ENCODE peak calls at places on chromosomes 7 and 10, in nine cellular contexts. L is retina; E is stimulated activated CD4-positive, alpha-beta T cell treated with anti-CD3 and anti-CD28 coated beads, Interleukin-4, amount 100 ng/mL, for 1 hour; J is activated naive CD8-positive, alpha-beta T cell treated with anti-CD3 and anti-CD28 coated beads, Interleukin-2, amount 10 ng/mL, durations not matched to agents 7 days and 5 days; W is HTR-8/SVneo; G is lung microvascular endothelial cell; Y is left ventricle myocardium inferior; R is GM04503; M is endothelial cell. C is an unnamed sample.

GRCh38 chr10:285216-285967 is 150.1 kb downstream of the ZMYND11 start:
- DNase-seq in J (no peak), R (no peak), M (no peak), W (no peak), Y (no peak), L (no peak), E (no peak), G (no peak), C (no peak)

GRCh38 chr7:36905836-36906235 is 181.5 kb upstream of the AOAH start:
- DNase-seq in L (no peak), W (no peak), J (no peak), Y (no peak), M (no peak), R (no peak), G (no peak), E (no peak), C (no peak)

GRCh38 chr7:130961128-130961601 is 227.2 kb upstream of the KLF14 start:
- DNase-seq in M (no peak), G (peak; percentile 46), E (peak; percentile 71), J (peak; percentile 74), R (peak; percentile 83), Y (no peak), L (no peak), W (peak; percentile 47), C (no peak)

GRCh38 chr7:101913247-101913721 is 95.9 kb downstream of the CUX1 start:
- DNase-seq in L (no peak), Y (no peak), J (no peak), M (no peak), R (no peak), G (no peak), W (no peak), E (no peak), C (no peak)

GRCh38 chr10:48901152-48901705 is 38.4 kb downstream of the LRRC18 start:
- DNase-seq in E (no peak), R (no peak), L (no peak), M (no peak), W (no peak), G (no peak), J (no peak), Y (no peak), C (peak; percentile 3)

GRCh38 chr10:57809961-57810360 is 457.7 kb downstream of the IPMK start:
- DNase-seq in Y (no peak), E (no peak), J (no peak), G (no peak), M (no peak), W (no peak), R (no peak), L (no peak), C (no peak)

GRCh38 chr7:45863715-45864114 is 9.2 kb downstream of the CCDC201 start:
- DNase-seq in E (no peak), Y (no peak), R (no peak), M (peak; percentile 63), L (no peak), W (no peak), G (no peak), J (no peak), C (no peak)

GRCh38 chr10:97483526-97483925 is 14.7 kb downstream of the MMS19 start:
- DNase-seq in R (no peak), G (peak; percentile 69), E (no peak), L (no peak), M (no peak), W (no peak), J (no peak), Y (no peak), C (no peak)

GRCh38 chr10:101611506-101611905 is 23.4 kb downstream of the DPCD start:
- DNase-seq in G (no peak), E (no peak), J (peak; percentile 32), L (no peak), R (no peak), M (no peak), Y (no peak), W (no peak), C (no peak)

GRCh38 chr10:126729314-126729871 is 58.9 kb upstream of the C10orf90 start:
- DNase-seq in Y (no peak), M (no peak), G (no peak), L (no peak), R (no peak), W (no peak), J (no peak), E (no peak), C (no peak)

GRCh38 chr10:93346712-93347111 is 135.4 kb downstream of the MYOF start:
- DNase-seq in G (peak; percentile 78), Y (no peak), L (no peak), R (no peak), M (no peak), J (no peak), E (no peak), W (no peak), C (no peak)

GRCh38 chr7:70390251-70390650 is 741.7 kb upstream of the GALNT17 start:
- DNase-seq in J (no peak), L (no peak), R (no peak), Y (no peak), G (no peak), E (no peak), M (no peak), W (no peak), C (no peak)

GRCh38 chr10:96660297-96660696 is 60.0 kb downstream of the PIK3AP1 start:
- DNase-seq in G (no peak), L (no peak), Y (no peak), E (no peak), W (no peak), J (no peak), M (no peak), R (no peak), C (no peak)

GRCh38 chr10:349081-349480 is 213.8 kb downstream of the ZMYND11 start:
- DNase-seq in Y (no peak), R (no peak), E (no peak), G (no peak), M (no peak), W (no peak), L (no peak), J (no peak), C (no peak)

GRCh38 chr10:62980697-62981495 is 152.2 kb upstream of the NRBF2 start:
- DNase-seq in M (no peak), E (peak; percentile 23), Y (no peak), G (no peak), L (no peak), W (no peak), J (no peak), R (no peak), C (no peak)

GRCh38 chr7:13115157-13115772 is 427.8 kb downstream of the ARL4A start:
- DNase-seq in M (no peak), G (peak; percentile 6), E (no peak), L (no peak), J (no peak), W (peak; percentile 23), Y (no peak), R (no peak), C (no peak)

GRCh38 chr7:88109612-88110011 is 110.2 kb downstream of the SRI start:
- DNase-seq in E (no peak), G (no peak), M (no peak), R (no peak), W (no peak), L (no peak), J (no peak), Y (no peak), C (no peak)

GRCh38 chr7:156725982-156726381 is 85.4 kb downstream of the RNF32 start:
- DNase-seq in Y (no peak), M (no peak), J (no peak), G (no peak), L (no peak), W (no peak), E (no peak), R (no peak), C (no peak)

GRCh38 chr7:137642031-137642430 is 204.7 kb downstream of the DGKI start:
- DNase-seq in J (no peak), E (no peak), M (no peak), L (no peak), R (peak; percentile 26), Y (no peak), G (no peak), W (no peak), C (no peak)

GRCh38 chr7:118657391-118658005 is 433.0 kb downstream of the ANKRD7 start:
- DNase-seq in L (no peak), Y (no peak), J (no peak), M (no peak), E (no peak), G (no peak), R (no peak), W (no peak), C (no peak)

GRCh38 chr10:96772239-96772638 is 51.9 kb upstream of the PIK3AP1 start:
- DNase-seq in Y (no peak), E (no peak), L (no peak), W (no peak), R (no peak), G (no peak), J (no peak), M (no peak), C (no peak)

GRCh38 chr10:79463578-79464496 is 18.4 kb upstream of the ZCCHC24 start:
- DNase-seq in Y (no peak), L (no peak), W (no peak), R (no peak), G (no peak), J (no peak), E (no peak), M (no peak), C (no peak)

GRCh38 chr7:64892116-64892515 is 11.0 kb upstream of the ZNF273 start:
- DNase-seq in R (no peak), G (no peak), W (no peak), J (no peak), L (no peak), E (no peak), M (no peak), Y (no peak), C (no peak)

GRCh38 chr7:138214926-138215325 is 138.7 kb downstream of the AKR1D1 start:
- DNase-seq in Y (no peak), R (no peak), J (no peak), L (no peak), E (no peak), G (no peak), M (no peak), W (no peak), C (no peak)